ENCODE peak calls at places on chromosomes 11 and 22, in seven cellular contexts. N is H9; U is stimulated activated CD4-positive, alpha-beta T cell treated with anti-CD3 and anti-CD28 coated beads, Interleukin-4, amount 100 ng/mL, for 24 hours; A is stimulated activated naive CD8-positive, alpha-beta T cell treated with anti-CD3 and anti-CD28 coated beads, Interleukin-15, amount 100 ng/mL, for 72 hours; Z is AG09319; O is lower leg skin; M is suprapubic skin. R is an unnamed sample.

GRCh38 chr11:69704508-69705245 is 855 bp upstream of the FGF19 start:
- DNase-seq in A (peak; percentile 25), N (peak; percentile 94), U (no peak), O (no peak), M (no peak), Z (no peak), R (peak; percentile 14)

GRCh38 chr11:32068134-32068533 is 22.7 kb upstream of the RCN1 start:
- DNase-seq in Z (no peak), O (no peak), U (no peak), N (no peak), A (no peak), M (no peak), R (no peak)

GRCh38 chr11:111720801-111721494 is 45.2 kb downstream of the PPP2R1B start:
- DNase-seq in A (no peak), Z (no peak), M (no peak), O (no peak), N (no peak), U (no peak), R (no peak)

GRCh38 chr11:102469196-102469821 is 16.7 kb upstream of the TMEM123 start:
- DNase-seq in A (no peak), U (no peak), N (no peak), M (no peak), Z (no peak), O (no peak), R (no peak)

GRCh38 chr22:36352775-36353507 is 34.8 kb downstream of the MYH9 start:
- DNase-seq in A (peak; percentile 27), U (no peak), N (no peak), O (no peak), M (no peak), Z (no peak), R (no peak)

GRCh38 chr22:17597217-17597616 is 31.3 kb downstream of the ATP6V1E1 start:
- DNase-seq in U (no peak), Z (no peak), O (no peak), A (no peak), N (no peak), M (no peak), R (no peak)

GRCh38 chr11:123255909-123256308 is 60.9 kb upstream of the CLMP start:
- DNase-seq in M (no peak), Z (no peak), U (no peak), N (peak; percentile 37), A (no peak), O (no peak), R (no peak)

GRCh38 chr11:19313140-19313539 is 72.4 kb upstream of the E2F8 start:
- DNase-seq in M (no peak), N (no peak), Z (no peak), O (no peak), U (no peak), A (no peak), R (no peak)

GRCh38 chr11:18548001-18548400 is 21.3 kb upstream of the TSG101 start:
- DNase-seq in M (no peak), N (no peak), Z (no peak), O (no peak), U (no peak), A (no peak), R (no peak)